ENCODE peak calls at places on chromosomes 16 and 17, in eight cellular contexts. B is mammary epithelial cell, R is A549, S is neural progenitor cell, U is PC-3, V is GM23338, A is endothelial cell of umbilical vein, O is SK-N-SH. Z is an unnamed sample.

GRCh38 chr17:4426499-4427208 is 7.1 kb upstream of the SPNS3 start:
- DNase-seq in U (no peak), B (no peak), R (no peak), O (no peak), V (no peak), A (no peak), S (no peak), Z (peak; percentile 46)

GRCh38 chr17:82246365-82247174 is 17.7 kb downstream of the SLC16A3 start:
- DNase-seq in A (peak; percentile 30), O (peak; percentile 44), V (no peak), B (peak; percentile 93), S (no peak), R (peak; percentile 92), U (peak; percentile 94), Z (peak; percentile 97)

GRCh38 chr17:77286641-77287431 is 146.1 kb downstream of the SEC14L1 start:
- DNase-seq in V (no peak), A (no peak), R (peak; percentile 99), U (peak; percentile 99), O (peak; percentile 88), S (no peak), B (peak; percentile 98), Z (peak; percentile 95)

GRCh38 chr17:7549401-7550055 is 670 bp downstream of the TNFSF12 start:
- DNase-seq in O (no peak), U (no peak), B (no peak), R (no peak), V (no peak), A (no peak), S (no peak), Z (peak; percentile 58)

GRCh38 chr16:31458073-31458834 is 1.0 kb upstream of the ARMC5 start:
- DNase-seq in V (peak; percentile 71), U (no peak), O (peak; percentile 58), B (peak; percentile 61), R (peak; percentile 41), A (peak; percentile 57), S (peak; percentile 69), Z (peak; percentile 74)

GRCh38 chr16:85386467-85387170 is 226.5 kb upstream of the GSE1 start:
- DNase-seq in R (no peak), O (no peak), S (no peak), U (no peak), B (no peak), A (no peak), V (no peak), Z (no peak)

GRCh38 chr16:69131749-69132423 is 502 bp downstream of the CHTF8 start:
- DNase-seq in S (peak; percentile 95), V (peak; percentile 92), O (peak; percentile 99), A (peak; percentile 72), B (peak; percentile 76), U (peak; percentile 67), R (peak; percentile 84), Z (peak; percentile 98)

GRCh38 chr17:67126983-67127382 is 82.6 kb downstream of the CACNG1 start:
- DNase-seq in B (no peak), S (no peak), O (no peak), U (no peak), V (no peak), R (no peak), A (no peak), Z (no peak)

GRCh38 chr16:84652565-84652964 is 4.3 kb downstream of the KLHL36 start:
- DNase-seq in V (no peak), B (no peak), S (no peak), O (no peak), U (no peak), A (no peak), R (no peak), Z (no peak)

GRCh38 chr17:46818319-46818928 is at the start of gene WNT3:
- DNase-seq in B (no peak), S (peak; percentile 82), A (no peak), O (peak; percentile 82), U (no peak), R (no peak), V (peak; percentile 93), Z (peak; percentile 91)

GRCh38 chr17:17350491-17351355 is 47.5 kb downstream of the NT5M start:
- DNase-seq in U (peak; percentile 58), S (peak; percentile 38), R (peak; percentile 55), A (no peak), B (peak; percentile 25), O (no peak), V (peak; percentile 79), Z (peak; percentile 98)

GRCh38 chr17:63022567-63022966 is 56.5 kb downstream of the TANC2 start:
- DNase-seq in O (no peak), B (no peak), S (no peak), A (no peak), R (no peak), V (no peak), U (no peak), Z (no peak)

GRCh38 chr17:82864721-82865240 is 25.0 kb upstream of the ZNF750 start:
- DNase-seq in R (no peak), U (no peak), A (no peak), B (no peak), V (no peak), S (no peak), O (no peak), Z (peak; percentile 23)

GRCh38 chr17:36511216-36511615 is 23.5 kb downstream of the MYO19 start:
- DNase-seq in S (no peak), B (no peak), A (no peak), O (no peak), U (no peak), R (no peak), V (no peak), Z (no peak)

GRCh38 chr17:28725166-28725659 is 820 bp downstream of the TLCD1 start:
- DNase-seq in O (no peak), V (peak; percentile 34), B (no peak), S (no peak), U (peak; percentile 30), R (peak; percentile 74), A (peak; percentile 38), Z (peak; percentile 92)

GRCh38 chr16:67860589-67861398 is 12.1 kb upstream of the EDC4 start:
- DNase-seq in O (no peak), A (no peak), S (no peak), B (peak; percentile 75), U (peak; percentile 68), R (no peak), V (no peak), Z (peak; percentile 73)

GRCh38 chr17:35160354-35161201 is 13.0 kb downstream of the UNC45B start:
- DNase-seq in A (no peak), S (no peak), V (no peak), B (no peak), R (no peak), O (no peak), U (no peak), Z (no peak)

GRCh38 chr16:88861359-88861758 is 4.4 kb downstream of the TRAPPC2L start:
- DNase-seq in A (no peak), O (no peak), R (no peak), B (no peak), U (no peak), V (no peak), S (no peak), Z (no peak)

GRCh38 chr17:47802341-47803022 is 19.1 kb downstream of the OSBPL7 start:
- DNase-seq in B (peak; percentile 52), R (peak; percentile 92), U (peak; percentile 80), A (peak; percentile 36), S (peak; percentile 82), V (peak; percentile 91), O (peak; percentile 90), Z (peak; percentile 90)

DNA sequence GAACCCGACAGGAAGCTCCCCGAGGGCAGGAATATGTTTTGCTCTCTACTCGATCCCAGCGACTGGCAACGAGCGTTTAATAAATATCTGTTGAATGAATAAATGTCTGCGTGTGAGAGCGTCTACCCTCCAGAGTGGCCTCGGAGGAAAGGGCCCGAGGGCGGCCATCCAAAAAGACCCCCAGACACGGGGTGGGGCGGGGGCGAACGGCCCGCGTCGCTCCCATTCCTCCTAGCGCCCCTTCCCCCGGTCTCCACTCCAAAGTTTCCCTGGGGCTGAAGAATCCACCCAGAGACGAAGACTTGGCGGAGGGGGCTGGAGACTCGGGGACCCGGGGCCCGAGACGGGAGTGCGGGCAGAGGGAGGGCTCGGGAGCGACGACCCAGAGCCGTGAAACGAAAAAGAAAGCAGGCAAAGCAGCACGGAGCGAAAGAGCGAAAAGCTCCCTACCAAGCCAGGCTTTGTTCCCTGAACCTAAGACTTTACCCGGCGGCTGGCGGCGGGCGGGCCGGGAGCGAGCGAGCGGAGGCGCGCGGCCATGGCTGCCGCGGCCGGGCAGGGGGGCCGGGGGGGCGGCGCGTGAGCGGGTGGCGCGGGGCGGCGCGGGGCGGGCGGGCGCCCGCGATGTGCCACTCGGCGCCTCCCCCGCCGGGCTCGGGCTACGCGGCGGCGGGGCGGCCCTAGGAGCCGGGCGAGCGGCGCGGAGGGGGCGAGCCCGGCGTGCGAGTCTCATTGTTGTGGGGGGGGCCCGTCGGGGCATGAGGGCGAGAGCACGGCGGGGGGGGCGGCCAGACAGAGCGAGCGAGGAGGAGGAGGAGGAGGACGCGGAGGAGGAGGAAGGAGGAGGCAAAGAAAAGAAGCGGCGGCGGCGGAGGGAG is at the start of gene MLLT6:
- DNase-seq in U (peak; percentile 63), O (peak; percentile 93), B (peak; percentile 69), V (peak; percentile 89), R (peak; percentile 81), A (peak; percentile 65), S (peak; percentile 91), Z (peak; percentile 99)
- H3K4me1 ChIP-seq in U (peaks cover 28% of the 10 kb centered on the region), O (peaks cover 46% of the 10 kb centered on the region), B (peaks cover 29% of the 10 kb centered on the region), V (peaks cover 40% of the 10 kb centered on the region), R (peaks cover 43% of the 10 kb centered on the region), A (peaks cover 40% of the 10 kb centered on the region), S (peaks cover 20% of the 10 kb centered on the region), Z (peaks cover 44% of the 10 kb centered on the region)

GRCh38 chr17:285751-286422 is 66.7 kb downstream of the RPH3AL start:
- DNase-seq in R (no peak), A (no peak), O (no peak), S (no peak), U (no peak), B (no peak), V (peak; percentile 61), Z (peak; percentile 53)
- TF ChIP-seq CTCF in R (no peak), A (no peak), O (no peak), S (no peak), U (no peak), B (no peak), V (peak; percentile 12), Z (no peak)

DNA sequence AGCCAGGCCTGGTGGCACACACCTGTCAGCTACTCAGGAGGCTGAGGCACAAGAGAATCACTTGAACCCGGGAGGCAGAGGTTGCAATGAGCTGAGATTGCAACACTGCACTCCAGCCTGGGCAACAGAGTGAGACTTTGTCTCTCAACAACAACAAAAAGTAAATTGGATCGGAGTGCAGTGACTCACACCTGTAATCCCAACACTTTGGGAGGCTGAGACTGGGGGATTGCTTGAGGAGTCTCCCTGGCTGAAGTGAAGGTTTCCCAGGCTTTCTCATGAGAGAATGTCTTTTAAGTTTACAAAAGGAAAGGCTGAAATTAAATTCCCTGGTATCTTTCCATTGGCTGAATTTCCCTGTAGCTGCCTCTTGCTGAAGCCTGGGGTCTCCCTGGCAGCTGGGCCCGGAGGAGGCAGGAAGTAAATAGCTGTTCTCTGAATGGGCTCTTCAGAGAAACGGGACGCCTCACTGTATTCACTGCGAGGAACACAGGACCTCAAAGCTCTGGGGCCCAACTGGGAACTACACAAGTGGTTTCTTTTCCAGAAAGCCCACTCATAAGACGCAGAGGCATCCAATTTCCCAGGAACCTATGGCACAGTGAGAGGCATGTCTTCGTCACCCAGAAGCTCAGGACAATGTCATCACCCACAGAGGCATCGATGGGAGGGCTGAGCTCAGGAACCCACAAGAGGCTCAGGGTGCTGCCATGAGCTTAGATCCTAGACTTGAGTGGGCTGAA is 77.4 kb upstream of the SMURF2 start:
- DNase-seq in U (peak; percentile 42), S (peak; percentile 20), R (no peak), B (peak; percentile 42), A (peak; percentile 73), O (no peak), V (peak; percentile 55), Z (peak; percentile 80)
- H3K4me2 ChIP-seq in U (no peak overlapping the region), S (no peak overlapping the region), R (peak overlapping the region; percentile 19), B (no peak overlapping the region), A (peak overlapping the region; percentile 21), O (peak overlapping the region; percentile 14), V (no peak overlapping the region), Z (peak overlapping the region; percentile 73)

GRCh38 chr16:10743610-10744369 is at the start of gene NUBP1:
- DNase-seq in A (peak; percentile 100), O (peak; percentile 92), U (peak; percentile 94), B (peak; percentile 98), R (peak; percentile 93), V (peak; percentile 97), S (peak; percentile 96), Z (peak; percentile 94)
- H3K4me1 ChIP-seq in A (peaks cover 7% of the 10 kb centered on the region), O (peaks cover 34% of the 10 kb centered on the region), U (peaks cover 9% of the 10 kb centered on the region), B (peaks cover 10% of the 10 kb centered on the region), R (peaks cover 17% of the 10 kb centered on the region), V (no peaks in the 10 kb centered on the region), S (peaks cover 9% of the 10 kb centered on the region), Z (peaks cover 11% of the 10 kb centered on the region)